ENCODE peak calls at places on chromosomes 7 and 10, in five cellular contexts. J, M, X, I and E are unnamed samples.
A peak's percentile ranks its signal among the peaks of the same experiment; 100 is the strongest.

GRCh38 chr7:25124485-25125136 is 449 bp downstream of the CYCS start:
- DNase-seq in X (no peak), I (no peak), J (no peak), M (no peak), E (peak; percentile 13)

GRCh38 chr10:46297406-46298204 is 10.8 kb downstream of the ANTXRL start:
- DNase-seq in J (no peak), I (no peak), X (no peak), M (no peak), E (no peak)

GRCh38 chr10:3484306-3485187 is 300.5 kb downstream of the KLF6 start:
- DNase-seq in J (no peak), I (no peak), M (peak; percentile 18), X (no peak), E (peak; percentile 66)

GRCh38 chr10:71334228-71334791 is 15.3 kb downstream of the SLC29A3 start:
- DNase-seq in I (no peak), M (no peak), J (no peak), X (no peak), E (no peak)

GRCh38 chr7:91351374-91351773 is 87.1 kb downstream of the FZD1 start:
- DNase-seq in J (no peak), I (no peak), X (no peak), M (peak; percentile 42), E (no peak)

GRCh38 chr7:26863504-26864308 is 684 bp downstream of the SKAP2 start:
- DNase-seq in J (peak; percentile 18), X (no peak), M (peak; percentile 6), I (no peak), E (peak; percentile 43)

GRCh38 chr7:70259497-70259896 is 661.2 kb downstream of the AUTS2 start:
- DNase-seq in J (no peak), I (no peak), X (no peak), M (no peak), E (no peak)

GRCh38 chr10:88661018-88661417 is 3.2 kb upstream of the LIPF start:
- DNase-seq in J (no peak), M (no peak), X (no peak), I (no peak), E (peak; percentile 17)

GRCh38 chr10:30057421-30057841 is 2.0 kb downstream of the JCAD start:
- DNase-seq in X (no peak), J (peak; percentile 79), I (no peak), M (no peak), E (peak; percentile 21)

GRCh38 chr7:75559355-75559986 is 67.4 kb downstream of the SPDYE5 start:
- DNase-seq in M (no peak), I (no peak), J (no peak), X (no peak), E (no peak)

GRCh38 chr10:119313645-119314044 is 106.3 kb downstream of the GRK5 start:
- DNase-seq in X (no peak), J (no peak), M (no peak), I (no peak), E (no peak)

GRCh38 chr7:121544726-121545125 is 148.6 kb upstream of the FAM3C start:
- DNase-seq in I (peak; percentile 98), M (peak; percentile 85), X (peak; percentile 83), J (peak; percentile 100), E (peak; percentile 91)

GRCh38 chr7:74030861-74031260 is 2.9 kb downstream of the ELN start:
- DNase-seq in M (no peak), I (no peak), J (no peak), X (no peak), E (no peak)

GRCh38 chr10:6216916-6217315 is 14.2 kb downstream of the PFKFB3 start:
- DNase-seq in I (no peak), J (no peak), X (no peak), M (no peak), E (no peak)

GRCh38 chr7:47513741-47514241 is 68.1 kb downstream of the TNS3 start:
- DNase-seq in I (no peak), M (peak; percentile 58), J (no peak), X (peak; percentile 56), E (peak; percentile 75)

GRCh38 chr10:124091646-124092269 is 1.6 kb downstream of the CHST15 start:
- DNase-seq in X (no peak), I (no peak), M (peak; percentile 18), J (no peak), E (peak; percentile 39)

GRCh38 chr10:63722537-63722936 is 201.3 kb downstream of the REEP3 start:
- DNase-seq in I (no peak), X (no peak), J (no peak), M (peak; percentile 65), E (peak; percentile 61)

GRCh38 chr10:62437696-62438095 is 63.5 kb downstream of the ZNF365 start:
- DNase-seq in M (peak; percentile 71), I (no peak), J (peak; percentile 53), X (peak; percentile 58), E (peak; percentile 88)

GRCh38 chr7:104926905-104927454 is 87.0 kb upstream of the KMT2E start:
- DNase-seq in J (no peak), X (no peak), M (no peak), I (no peak), E (no peak)

GRCh38 chr7:69873512-69873911 is 275.2 kb downstream of the AUTS2 start:
- DNase-seq in I (no peak), M (no peak), X (no peak), J (no peak), E (no peak)

GRCh38 chr10:89047397-89047796 is 56.8 kb downstream of the FAS start:
- DNase-seq in X (no peak), I (no peak), M (no peak), J (no peak), E (peak; percentile 58)

GRCh38 chr10:73647211-73647874 is 6.1 kb upstream of the MYOZ1 start:
- DNase-seq in J (no peak), X (no peak), M (no peak), I (no peak), E (peak; percentile 29)

GRCh38 chr10:78992333-78992732 is 76.4 kb upstream of the ZMIZ1 start:
- DNase-seq in X (no peak), J (no peak), I (no peak), M (no peak), E (no peak)

GRCh38 chr10:78957471-78958039 is 111.2 kb upstream of the ZMIZ1 start:
- DNase-seq in J (no peak), M (peak; percentile 67), I (no peak), X (no peak), E (peak; percentile 25)

GRCh38 chr7:98836811-98837631 is 32.8 kb downstream of the TMEM130 start:
- DNase-seq in I (no peak), X (no peak), J (peak; percentile 59), M (peak; percentile 14), E (peak; percentile 42)

GRCh38 chr7:66308411-66308810 is 103.3 kb downstream of the TPST1 start:
- DNase-seq in I (no peak), J (no peak), M (no peak), X (no peak), E (no peak)

GRCh38 chr10:89296227-89296648 is 5.6 kb upstream of the IFIT2 start:
- DNase-seq in I (no peak), X (no peak), M (no peak), J (no peak), E (peak; percentile 75)

GRCh38 chr10:63901916-63902315 is 380.7 kb downstream of the REEP3 start:
- DNase-seq in X (no peak), M (no peak), I (no peak), J (no peak), E (no peak)

GRCh38 chr7:17275749-17276671 is 22.4 kb upstream of the AHR start:
- DNase-seq in I (peak; percentile 67), J (no peak), M (peak; percentile 86), X (no peak), E (peak; percentile 95)

GRCh38 chr7:13540429-13540828 is 449.0 kb downstream of the ETV1 start:
- DNase-seq in J (no peak), M (peak; percentile 74), I (no peak), X (no peak), E (peak; percentile 49)

GRCh38 chr7:55073051-55073511 is 54.3 kb downstream of the EGFR start:
- DNase-seq in M (peak; percentile 76), I (no peak), X (no peak), J (no peak), E (peak; percentile 77)

GRCh38 chr10:97179731-97180366 is 5.9 kb downstream of the SLIT1 start:
- DNase-seq in M (no peak), X (no peak), I (no peak), J (no peak), E (no peak)

GRCh38 chr7:126803060-126803665 is 449.6 kb downstream of the GRM8 start:
- DNase-seq in M (peak; percentile 83), X (peak; percentile 29), I (peak; percentile 68), J (peak; percentile 68), E (peak; percentile 81)

GRCh38 chr10:104630731-104631130 is 10.4 kb upstream of the SORCS3 start:
- DNase-seq in X (no peak), I (no peak), J (no peak), M (no peak), E (no peak)

GRCh38 chr10:130050008-130050407 is 60.6 kb downstream of the C10orf143 start:
- DNase-seq in J (no peak), I (no peak), X (no peak), M (no peak), E (no peak)

GRCh38 chr10:132464256-132465192 is 67.5 kb downstream of the PWWP2B start:
- DNase-seq in M (no peak), J (no peak), X (no peak), I (no peak), E (peak; percentile 79)
- H3K4me3 ChIP-seq in M (no peak overlapping the region), J (no peak overlapping the region), X (no peak overlapping the region), I (no peak overlapping the region), E (no peak overlapping the region)

GRCh38 chr7:19621740-19622139 is 87.1 kb downstream of the POLR1F start:
- DNase-seq in I (peak; percentile 17), X (no peak), J (peak; percentile 24), M (peak; percentile 27), E (no peak)
- TF ChIP-seq CTCF in I (peak; percentile 30), X (no peak), J (peak; percentile 35), M (peak; percentile 35), E (no peak)

GRCh38 chr10:115871855-115872254 is 401.2 kb downstream of the GFRA1 start:
- DNase-seq in J (no peak), M (no peak), I (no peak), X (no peak), E (no peak)
- H3K4me3 ChIP-seq in J (no peak overlapping the region), M (no peak overlapping the region), I (no peak overlapping the region), X (no peak overlapping the region), E (no peak overlapping the region)

GRCh38 chr10:75074711-75075445 is 36.6 kb upstream of the SAMD8 start:
- DNase-seq in J (no peak), M (no peak), X (no peak), I (no peak), E (no peak)

GRCh38 chr10:75073442-75073841 is 38.0 kb upstream of the SAMD8 start:
- DNase-seq in X (no peak), M (no peak), J (no peak), I (no peak), E (no peak)

GRCh38 chr10:75072727-75073126 is 38.7 kb upstream of the SAMD8 start:
- DNase-seq in I (no peak), X (no peak), J (no peak), M (no peak), E (no peak)

GRCh38 chr10:75079436-75080083 is 31.9 kb upstream of the SAMD8 start:
- DNase-seq in X (no peak), I (no peak), M (no peak), J (no peak), E (no peak)

DNA sequence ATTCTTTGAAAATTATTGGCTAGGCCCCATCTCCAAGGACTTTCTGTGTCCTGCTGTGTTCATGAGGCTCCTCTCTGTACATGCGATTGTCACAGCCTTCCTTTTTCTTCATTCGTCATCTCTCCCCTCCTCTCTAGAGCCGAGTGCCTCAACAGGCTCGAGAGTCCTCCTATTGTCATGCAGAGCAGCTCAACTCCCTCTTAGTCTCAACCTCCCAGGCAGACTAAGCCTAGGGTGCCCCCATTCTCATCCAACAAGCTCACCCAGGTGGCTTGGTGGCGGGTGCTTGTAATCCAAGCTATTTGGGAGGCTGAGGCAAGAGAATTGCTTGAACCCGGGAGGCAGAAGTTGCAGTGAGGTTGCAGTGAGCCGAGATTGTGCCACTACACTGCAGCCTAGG is 35.1 kb upstream of the SAMD8 start:
- DNase-seq in X (no peak), I (no peak), J (no peak), M (no peak), E (no peak)
- TF ChIP-seq CTCF in X (no peak), I (no peak), J (no peak), M (no peak), E (no peak)